ENCODE peak calls at places on chromosomes 12 and 14, in ten cellular contexts. One of them, this sample, is unnamed.

GRCh38 chr12:108689314-108690190 is 41.8 kb downstream of the CORO1C start:
- DNase-seq in NAMALWA: peak
- DNase-seq in COLO829: peak
- DNase-seq in activated CD4-positive, alpha-beta T cell treated with anti-CD3 and anti-CD28 coated beads, Interleukin-2, amount 50 U/mL, for 1 hour: peak
- DNase-seq in lung: no peak
- DNase-seq in GM10248: no peak
- DNase-seq in activated gamma-delta T cell treated with anti-CD3 and anti-CD28 coated beads, Interleukin-2, amount 50 U/mL, for 16 hours: no peak
- DNase-seq in right cardiac atrium: no peak
- DNase-seq in skeletal muscle cell: no peak
- DNase-seq in tibial nerve: no peak
- DNase-seq in this sample: peak

GRCh38 chr14:103126873-103127304 is 3.6 kb downstream of the TNFAIP2 start:
- DNase-seq in GM10248: no peak
- DNase-seq in lung: peak
- DNase-seq in right cardiac atrium: peak
- DNase-seq in activated CD4-positive, alpha-beta T cell treated with anti-CD3 and anti-CD28 coated beads, Interleukin-2, amount 50 U/mL, for 1 hour: no peak
- DNase-seq in activated gamma-delta T cell treated with anti-CD3 and anti-CD28 coated beads, Interleukin-2, amount 50 U/mL, for 16 hours: no peak
- DNase-seq in tibial nerve: no peak
- DNase-seq in COLO829: no peak
- DNase-seq in skeletal muscle cell: no peak
- DNase-seq in NAMALWA: no peak
- DNase-seq in this sample: peak

GRCh38 chr12:65811968-65812700 is 12.1 kb upstream of the HMGA2 start:
- DNase-seq in activated CD4-positive, alpha-beta T cell treated with anti-CD3 and anti-CD28 coated beads, Interleukin-2, amount 50 U/mL, for 1 hour: no peak
- DNase-seq in GM10248: no peak
- DNase-seq in NAMALWA: no peak
- DNase-seq in COLO829: no peak
- DNase-seq in right cardiac atrium: no peak
- DNase-seq in skeletal muscle cell: no peak
- DNase-seq in lung: no peak
- DNase-seq in tibial nerve: no peak
- DNase-seq in activated gamma-delta T cell treated with anti-CD3 and anti-CD28 coated beads, Interleukin-2, amount 50 U/mL, for 16 hours: no peak
- DNase-seq in this sample: no peak

GRCh38 chr14:32761381-32761968 is 177.2 kb upstream of the NPAS3 start:
- DNase-seq in skeletal muscle cell: peak
- DNase-seq in activated gamma-delta T cell treated with anti-CD3 and anti-CD28 coated beads, Interleukin-2, amount 50 U/mL, for 16 hours: no peak
- DNase-seq in lung: no peak
- DNase-seq in activated CD4-positive, alpha-beta T cell treated with anti-CD3 and anti-CD28 coated beads, Interleukin-2, amount 50 U/mL, for 1 hour: no peak
- DNase-seq in GM10248: no peak
- DNase-seq in COLO829: no peak
- DNase-seq in right cardiac atrium: no peak
- DNase-seq in NAMALWA: no peak
- DNase-seq in tibial nerve: no peak
- DNase-seq in this sample: no peak

GRCh38 chr12:92226036-92226661 is 80.5 kb upstream of the BTG1 start:
- DNase-seq in lung: no peak
- DNase-seq in COLO829: no peak
- DNase-seq in NAMALWA: no peak
- DNase-seq in activated gamma-delta T cell treated with anti-CD3 and anti-CD28 coated beads, Interleukin-2, amount 50 U/mL, for 16 hours: no peak
- DNase-seq in activated CD4-positive, alpha-beta T cell treated with anti-CD3 and anti-CD28 coated beads, Interleukin-2, amount 50 U/mL, for 1 hour: no peak
- DNase-seq in GM10248: no peak
- DNase-seq in right cardiac atrium: no peak
- DNase-seq in skeletal muscle cell: no peak
- DNase-seq in tibial nerve: no peak
- DNase-seq in this sample: no peak

GRCh38 chr12:85191-85666 is 18.7 kb downstream of the IQSEC3 start:
- DNase-seq in activated gamma-delta T cell treated with anti-CD3 and anti-CD28 coated beads, Interleukin-2, amount 50 U/mL, for 16 hours: no peak
- DNase-seq in lung: no peak
- DNase-seq in NAMALWA: no peak
- DNase-seq in GM10248: no peak
- DNase-seq in tibial nerve: no peak
- DNase-seq in activated CD4-positive, alpha-beta T cell treated with anti-CD3 and anti-CD28 coated beads, Interleukin-2, amount 50 U/mL, for 1 hour: no peak
- DNase-seq in COLO829: no peak
- DNase-seq in skeletal muscle cell: no peak
- DNase-seq in right cardiac atrium: no peak
- DNase-seq in this sample: no peak

GRCh38 chr12:18165422-18165871 is 75.5 kb upstream of the RERGL start:
- DNase-seq in skeletal muscle cell: no peak
- DNase-seq in NAMALWA: peak
- DNase-seq in right cardiac atrium: no peak
- DNase-seq in COLO829: no peak
- DNase-seq in activated gamma-delta T cell treated with anti-CD3 and anti-CD28 coated beads, Interleukin-2, amount 50 U/mL, for 16 hours: no peak
- DNase-seq in activated CD4-positive, alpha-beta T cell treated with anti-CD3 and anti-CD28 coated beads, Interleukin-2, amount 50 U/mL, for 1 hour: no peak
- DNase-seq in tibial nerve: no peak
- DNase-seq in GM10248: peak
- DNase-seq in lung: no peak
- DNase-seq in this sample: no peak

GRCh38 chr14:93676416-93676958 is 111.8 kb downstream of the PRIMA1 start:
- DNase-seq in GM10248: no peak
- DNase-seq in skeletal muscle cell: no peak
- DNase-seq in right cardiac atrium: no peak
- DNase-seq in COLO829: no peak
- DNase-seq in NAMALWA: no peak
- DNase-seq in tibial nerve: no peak
- DNase-seq in activated CD4-positive, alpha-beta T cell treated with anti-CD3 and anti-CD28 coated beads, Interleukin-2, amount 50 U/mL, for 1 hour: no peak
- DNase-seq in lung: no peak
- DNase-seq in activated gamma-delta T cell treated with anti-CD3 and anti-CD28 coated beads, Interleukin-2, amount 50 U/mL, for 16 hours: no peak
- DNase-seq in this sample: no peak

GRCh38 chr14:21036746-21037145 is 2.1 kb upstream of the RNASE13 start:
- DNase-seq in skeletal muscle cell: no peak
- DNase-seq in COLO829: no peak
- DNase-seq in NAMALWA: no peak
- DNase-seq in activated gamma-delta T cell treated with anti-CD3 and anti-CD28 coated beads, Interleukin-2, amount 50 U/mL, for 16 hours: no peak
- DNase-seq in GM10248: no peak
- DNase-seq in activated CD4-positive, alpha-beta T cell treated with anti-CD3 and anti-CD28 coated beads, Interleukin-2, amount 50 U/mL, for 1 hour: no peak
- DNase-seq in lung: no peak
- DNase-seq in right cardiac atrium: no peak
- DNase-seq in tibial nerve: no peak
- DNase-seq in this sample: no peak

GRCh38 chr12:90991952-90992465 is 12.8 kb downstream of the EPYC start:
- DNase-seq in COLO829: no peak
- DNase-seq in skeletal muscle cell: no peak
- DNase-seq in tibial nerve: no peak
- DNase-seq in activated gamma-delta T cell treated with anti-CD3 and anti-CD28 coated beads, Interleukin-2, amount 50 U/mL, for 16 hours: no peak
- DNase-seq in right cardiac atrium: peak
- DNase-seq in NAMALWA: no peak
- DNase-seq in GM10248: no peak
- DNase-seq in lung: no peak
- DNase-seq in activated CD4-positive, alpha-beta T cell treated with anti-CD3 and anti-CD28 coated beads, Interleukin-2, amount 50 U/mL, for 1 hour: no peak
- DNase-seq in this sample: no peak